ENCODE peak calls at places on chromosomes 6 and 20, in eight cellular contexts. C is ovary, Y is stomach, T is H1, I is tibial nerve, R is A549, D is K562, A is sigmoid colon. P is an unnamed sample.

GRCh38 chr20:45347936-45348809 is at the start of gene SDC4:
- DNase-seq in C (peak; percentile 74), Y (peak; percentile 80), T (no peak), I (no peak), R (peak; percentile 51), D (peak; percentile 87), A (peak; percentile 91), P (peak; percentile 81)

GRCh38 chr6:143299253-143300166 is 151.0 kb downstream of the ADAT2 start:
- DNase-seq in C (no peak), Y (no peak), T (no peak), I (no peak), R (no peak), D (no peak), A (no peak), P (no peak)

GRCh38 chr6:119179842-119180241 is 101.4 kb upstream of the FAM184A start:
- DNase-seq in C (no peak), Y (no peak), T (no peak), I (no peak), R (no peak), D (no peak), A (no peak), P (no peak)

GRCh38 chr6:138383776-138384175 is 6.1 kb downstream of the SMIM28 start:
- DNase-seq in C (no peak), Y (no peak), T (no peak), I (no peak), R (no peak), D (no peak), A (no peak), P (no peak)

GRCh38 chr6:105270511-105270910 is 90.7 kb upstream of the POPDC3 start:
- DNase-seq in C (no peak), Y (no peak), T (no peak), I (no peak), R (no peak), D (no peak), A (no peak), P (no peak)

GRCh38 chr6:119333707-119334295 is 15.8 kb downstream of the MAN1A1 start:
- DNase-seq in C (no peak), Y (no peak), T (no peak), I (no peak), R (peak; percentile 19), D (no peak), A (no peak), P (no peak)

GRCh38 chr6:31870385-31870921 is 7.8 kb upstream of the NEU1 start:
- DNase-seq in C (no peak), Y (no peak), T (no peak), I (no peak), R (no peak), D (peak; percentile 74), A (no peak), P (no peak)

GRCh38 chr6:140979642-140980091 is 1153.1 kb upstream of the GJE1 start:
- DNase-seq in C (peak; percentile 33), Y (no peak), T (no peak), I (peak; percentile 14), R (no peak), D (no peak), A (peak; percentile 49), P (no peak)

GRCh38 chr6:148261470-148261869 is 81.2 kb upstream of the SASH1 start:
- DNase-seq in C (no peak), Y (no peak), T (no peak), I (no peak), R (no peak), D (no peak), A (no peak), P (no peak)

GRCh38 chr20:54356726-54357235 is 118.6 kb upstream of the DOK5 start:
- DNase-seq in C (no peak), Y (no peak), T (no peak), I (no peak), R (no peak), D (no peak), A (no peak), P (no peak)

GRCh38 chr6:117906454-117906904 is 585 bp upstream of the SLC35F1 start:
- DNase-seq in C (no peak), Y (no peak), T (no peak), I (no peak), R (no peak), D (no peak), A (no peak), P (no peak)

GRCh38 chr6:132973556-132973993 is 159.2 kb downstream of the RPS12 start:
- DNase-seq in C (no peak), Y (no peak), T (no peak), I (no peak), R (no peak), D (no peak), A (no peak), P (no peak)

GRCh38 chr6:1337791-1338190 is 25.9 kb downstream of the FOXQ1 start:
- DNase-seq in C (no peak), Y (no peak), T (no peak), I (no peak), R (no peak), D (no peak), A (no peak), P (no peak)

GRCh38 chr6:24428615-24429014 is 25.9 kb downstream of the MRS2 start:
- DNase-seq in C (no peak), Y (no peak), T (no peak), I (no peak), R (peak; percentile 38), D (no peak), A (no peak), P (no peak)

GRCh38 chr6:155117266-155117665 is 122.2 kb downstream of the TIAM2 start:
- DNase-seq in C (no peak), Y (no peak), T (no peak), I (no peak), R (no peak), D (no peak), A (no peak), P (no peak)

GRCh38 chr6:126308367-126308766 is 31.5 kb upstream of the CENPW start:
- DNase-seq in C (no peak), Y (no peak), T (no peak), I (no peak), R (no peak), D (no peak), A (no peak), P (no peak)

GRCh38 chr6:38378801-38379200 is 260.9 kb downstream of the BTBD9 start:
- DNase-seq in C (no peak), Y (no peak), T (no peak), I (no peak), R (peak; percentile 12), D (no peak), A (no peak), P (no peak)

GRCh38 chr6:37059344-37060194 is 54.1 kb downstream of the FGD2 start:
- DNase-seq in C (peak; percentile 71), Y (peak; percentile 65), T (no peak), I (no peak), R (peak; percentile 95), D (peak; percentile 93), A (peak; percentile 85), P (peak; percentile 83)

GRCh38 chr6:161376367-161376766 is 102.5 kb upstream of the AGPAT4 start:
- DNase-seq in C (no peak), Y (no peak), T (no peak), I (no peak), R (no peak), D (no peak), A (no peak), P (no peak)

GRCh38 chr6:69985180-69985579 is 118.8 kb downstream of the COL19A1 start:
- DNase-seq in C (no peak), Y (no peak), T (no peak), I (no peak), R (no peak), D (no peak), A (no peak), P (no peak)

GRCh38 chr6:165800337-165800736 is 137.3 kb upstream of the PDE10A start:
- DNase-seq in C (no peak), Y (no peak), T (no peak), I (no peak), R (no peak), D (no peak), A (no peak), P (no peak)

GRCh38 chr6:149140137-149140909 is 177.2 kb upstream of the TAB2 start:
- DNase-seq in C (no peak), Y (no peak), T (no peak), I (no peak), R (no peak), D (peak; percentile 37), A (no peak), P (no peak)

GRCh38 chr6:87772597-87773530 is 70.8 kb upstream of the AKIRIN2 start:
- DNase-seq in C (no peak), Y (no peak), T (no peak), I (no peak), R (peak; percentile 40), D (no peak), A (no peak), P (no peak)

GRCh38 chr20:64035066-64035932 is 683 bp upstream of the C20orf204 start:
- DNase-seq in C (no peak), Y (no peak), T (no peak), I (no peak), R (no peak), D (no peak), A (peak; percentile 42), P (peak; percentile 62)
- TF ChIP-seq EP300 in C (no peak), Y (no peak), T (no peak), I (no peak), R (no peak), D (no peak), A (no peak), P (no peak)

GRCh38 chr6:111721677-111722219 is 116.1 kb upstream of the TRAF3IP2 start:
- DNase-seq in C (no peak), Y (no peak), T (no peak), I (peak; percentile 23), R (peak; percentile 20), D (peak; percentile 64), A (no peak), P (no peak)
- TF ChIP-seq EP300 in C (no peak), Y (no peak), T (no peak), I (no peak), R (no peak), D (no peak), A (no peak), P (no peak)

GRCh38 chr6:84575264-84575663 is 189.1 kb downstream of the TBX18 start:
- DNase-seq in C (no peak), Y (no peak), T (no peak), I (no peak), R (no peak), D (no peak), A (no peak), P (no peak)
- TF ChIP-seq EP300 in C (no peak), Y (no peak), T (no peak), I (no peak), R (no peak), D (no peak), A (no peak), P (no peak)

GRCh38 chr20:36301359-36302119 is 4.6 kb upstream of the DLGAP4 start:
- DNase-seq in C (no peak), Y (no peak), T (no peak), I (no peak), R (no peak), D (no peak), A (no peak), P (no peak)

GRCh38 chr20:36299459-36299858 is 6.7 kb upstream of the DLGAP4 start:
- DNase-seq in C (no peak), Y (no peak), T (no peak), I (no peak), R (no peak), D (no peak), A (no peak), P (no peak)

GRCh38 chr20:36297656-36298055 is 8.5 kb upstream of the DLGAP4 start:
- DNase-seq in C (no peak), Y (no peak), T (no peak), I (no peak), R (no peak), D (no peak), A (peak; percentile 17), P (no peak)

GRCh38 chr20:36298061-36298460 is 8.1 kb upstream of the DLGAP4 start:
- DNase-seq in C (no peak), Y (no peak), T (no peak), I (no peak), R (no peak), D (no peak), A (peak; percentile 22), P (no peak)

GRCh38 chr20:36298795-36299339 is 7.3 kb upstream of the DLGAP4 start:
- DNase-seq in C (no peak), Y (no peak), T (no peak), I (no peak), R (no peak), D (no peak), A (peak; percentile 20), P (no peak)
- TF ChIP-seq EP300 in C (no peak), Y (no peak), T (no peak), I (no peak), R (no peak), D (no peak), A (no peak), P (no peak)